ENCODE peak calls at places on chromosomes 11 and 22, in ten cellular contexts. P is MCF 10A; B is A549; C is Calu3; O is bronchial epithelial cell; R is CD8-positive, alpha-beta T cell; L is HepG2; Y is AG09309; H is mammary epithelial cell; Q is B cell. J is an unnamed sample.

GRCh38 chr11:12838463-12839120 is 164.4 kb downstream of the TEAD1 start:
- DNase-seq in B (no peak), C (no peak), Q (no peak), R (no peak), O (peak), L (no peak), Y (peak), P (peak), H (peak), J (no peak)

GRCh38 chr11:63719987-63720386 is 38.7 kb downstream of the RTN3 start:
- DNase-seq in P (no peak), B (no peak), Q (no peak), O (no peak), C (no peak), R (no peak), H (no peak), L (no peak), Y (no peak), J (no peak)

GRCh38 chr11:8768625-8769333 is 86.2 kb downstream of the RPL27A start:
- DNase-seq in O (peak), C (peak), Y (no peak), R (no peak), B (peak), P (peak), Q (no peak), L (peak), H (peak), J (no peak)

GRCh38 chr11:707817-708420 is 1.9 kb downstream of the EPS8L2 start:
- DNase-seq in H (peak), R (no peak), L (peak), B (no peak), P (no peak), C (peak), Q (no peak), O (no peak), Y (no peak), J (peak)

GRCh38 chr22:41825376-41825775 is 7.5 kb upstream of the SREBF2 start:
- DNase-seq in P (no peak), Y (no peak), L (no peak), Q (no peak), O (no peak), B (no peak), R (no peak), H (no peak), C (no peak), J (no peak)

GRCh38 chr22:36613958-36614357 is 85.0 kb upstream of the EIF3D start:
- DNase-seq in B (peak), Y (no peak), P (no peak), R (no peak), C (no peak), L (peak), H (no peak), Q (no peak), O (no peak), J (no peak)

GRCh38 chr11:128498846-128499245 is 88.5 kb downstream of the ETS1 start:
- DNase-seq in B (no peak), Q (no peak), O (no peak), R (no peak), L (no peak), P (no peak), Y (no peak), C (no peak), H (no peak), J (no peak)

GRCh38 chr11:45318516-45318915 is 32.4 kb upstream of the SYT13 start:
- DNase-seq in O (no peak), R (no peak), P (no peak), C (no peak), Q (no peak), H (no peak), Y (no peak), L (no peak), B (no peak), J (no peak)

GRCh38 chr11:66316849-66317251 is at the start of gene CD248:
- DNase-seq in P (no peak), B (no peak), Y (no peak), C (no peak), O (no peak), L (no peak), Q (no peak), H (no peak), R (no peak), J (no peak)

GRCh38 chr11:47181271-47181670 is 4.6 kb upstream of the ARFGAP2 start:
- DNase-seq in H (no peak), O (no peak), R (no peak), P (no peak), C (no peak), Q (no peak), B (no peak), Y (no peak), L (no peak), J (no peak)

GRCh38 chr22:27648853-27649252 is 152.7 kb downstream of the MN1 start:
- DNase-seq in P (no peak), C (no peak), Q (no peak), R (no peak), L (no peak), O (no peak), B (no peak), H (no peak), Y (no peak), J (no peak)

GRCh38 chr11:72228229-72228843 is 3.8 kb downstream of the INPPL1 start:
- DNase-seq in L (no peak), R (no peak), C (no peak), H (peak), Y (no peak), P (no peak), B (no peak), Q (no peak), O (no peak), J (no peak)

GRCh38 chr11:7436657-7437056 is 48.6 kb upstream of the OLFML1 start:
- DNase-seq in H (no peak), Y (no peak), B (no peak), Q (peak), L (no peak), P (no peak), R (no peak), O (no peak), C (no peak), J (peak)

GRCh38 chr11:65218446-65218845 is 36.7 kb downstream of the CAPN1 start:
- DNase-seq in R (no peak), L (no peak), Q (no peak), B (no peak), C (no peak), O (no peak), P (no peak), Y (no peak), H (no peak), J (no peak)

GRCh38 chr11:79413258-79413657 is 27.6 kb downstream of the TENM4 start:
- DNase-seq in H (peak), B (no peak), L (no peak), R (no peak), C (no peak), Y (peak), Q (no peak), O (peak), P (peak), J (no peak)

GRCh38 chr22:24965822-24966626 is 13.5 kb downstream of the KIAA1671 start:
- DNase-seq in P (peak), Y (no peak), C (peak), H (peak), O (peak), L (peak), B (peak), R (no peak), Q (no peak), J (no peak)

GRCh38 chr11:104653011-104653806 is 245.1 kb downstream of the CASP12 start:
- DNase-seq in Y (no peak), B (no peak), H (no peak), R (no peak), C (no peak), O (no peak), P (no peak), L (no peak), Q (no peak), J (no peak)

GRCh38 chr22:24051568-24051967 is 40.5 kb downstream of the CABIN1 start:
- DNase-seq in B (no peak), R (no peak), H (no peak), C (no peak), Q (no peak), L (no peak), P (no peak), O (no peak), Y (no peak), J (no peak)

GRCh38 chr11:8757047-8757446 is 74.5 kb downstream of the RPL27A start:
- DNase-seq in H (no peak), Y (no peak), C (no peak), B (no peak), O (no peak), L (peak), P (no peak), R (no peak), Q (no peak), J (no peak)

GRCh38 chr22:37079668-37080171 is 28.2 kb downstream of the KCTD17 start:
- DNase-seq in H (no peak), P (no peak), O (no peak), Q (no peak), Y (no peak), C (no peak), L (no peak), B (no peak), R (peak), J (no peak)

GRCh38 chr11:68690671-68691401 is 6.5 kb downstream of the GAL start:
- DNase-seq in P (peak), C (no peak), H (no peak), Q (no peak), L (no peak), B (no peak), Y (no peak), R (no peak), O (no peak), J (no peak)

GRCh38 chr11:69190796-69191536 is 35.2 kb downstream of the SMIM38 start:
- DNase-seq in B (no peak), R (no peak), Q (no peak), H (no peak), Y (no peak), O (no peak), L (no peak), P (no peak), C (no peak), J (no peak)

GRCh38 chr11:1292018-1292643 is 17.3 kb downstream of the TOLLIP start:
- DNase-seq in H (peak), P (no peak), Y (no peak), O (no peak), R (no peak), L (no peak), C (no peak), Q (no peak), B (no peak), J (no peak)

GRCh38 chr11:105968021-105968697 is 53.9 kb downstream of the MSANTD4 start:
- DNase-seq in P (peak), Y (no peak), H (peak), C (no peak), Q (no peak), L (no peak), B (no peak), O (peak), R (no peak), J (no peak)

GRCh38 chr11:78226684-78227680 is 38.3 kb downstream of the USP35 start:
- DNase-seq in C (no peak), P (no peak), Y (no peak), R (no peak), B (no peak), O (no peak), L (no peak), H (no peak), Q (no peak), J (no peak)

GRCh38 chr22:19664951-19665783 is 49.1 kb upstream of the SEPTIN5 start:
- DNase-seq in O (no peak), P (no peak), C (no peak), R (no peak), B (no peak), H (no peak), L (no peak), Q (no peak), Y (no peak), J (no peak)

GRCh38 chr11:93016595-93016994 is 47.1 kb downstream of the MTNR1B start:
- DNase-seq in L (no peak), O (no peak), H (no peak), C (no peak), R (no peak), Q (no peak), Y (no peak), B (no peak), P (no peak), J (no peak)

GRCh38 chr11:93013646-93014045 is 44.2 kb downstream of the MTNR1B start:
- DNase-seq in P (no peak), O (no peak), B (no peak), H (no peak), R (no peak), Y (no peak), L (no peak), C (no peak), Q (no peak), J (no peak)

GRCh38 chr11:93020248-93021088 is 51.0 kb downstream of the MTNR1B start:
- DNase-seq in O (peak), P (peak), C (no peak), H (peak), Q (no peak), B (peak), R (no peak), L (no peak), Y (no peak), J (no peak)

DNA sequence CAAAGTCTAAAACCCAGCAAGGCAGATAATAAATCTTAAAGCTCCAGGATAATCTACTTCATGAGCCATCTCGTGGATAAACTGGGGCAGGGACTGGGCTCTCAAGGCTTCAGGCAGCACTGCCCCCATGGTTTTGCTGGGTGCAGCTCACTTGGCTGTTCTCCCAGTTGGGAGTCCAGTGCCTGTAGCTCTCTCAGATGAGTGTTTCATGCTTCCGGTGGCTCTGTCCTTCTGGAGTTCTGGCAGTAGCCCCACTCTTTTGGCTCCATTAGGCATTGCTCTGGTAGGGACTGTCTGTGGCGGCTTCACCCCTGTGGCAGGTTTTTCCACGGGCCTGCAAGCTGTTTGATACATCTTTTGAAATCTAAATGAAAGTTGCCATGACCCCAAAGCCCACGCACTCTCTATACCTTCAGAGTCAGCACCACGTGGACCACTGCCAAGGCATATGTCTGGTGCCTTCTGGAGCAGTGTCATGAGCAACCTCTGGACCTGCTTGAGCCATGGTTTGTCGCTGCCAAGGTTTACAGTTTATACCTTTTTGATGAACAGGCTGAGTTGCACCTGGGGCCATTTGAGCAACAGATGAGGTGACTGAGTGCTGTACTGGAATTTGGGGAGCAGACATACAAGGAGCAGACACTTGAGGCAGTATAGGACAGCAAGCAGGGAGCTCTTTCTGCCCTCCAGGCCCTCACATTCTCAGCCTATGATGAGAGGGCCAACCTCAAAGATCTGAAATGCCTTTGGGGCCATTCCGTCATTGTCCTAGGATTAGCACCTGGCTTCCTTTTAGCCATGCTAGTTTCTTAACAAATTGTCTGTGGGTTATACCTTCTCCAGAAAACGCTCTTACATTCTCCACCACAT is 48.6 kb downstream of the MTNR1B start:
- DNase-seq in Y (no peak), P (peak), L (no peak), R (no peak), B (peak), H (peak), C (no peak), O (no peak), Q (no peak), J (no peak)
- TF ChIP-seq CTCF in Y (peak), P (peak), L (peak), R (no peak), B (no peak), H (peak), C (no peak), O (peak), Q (no peak), J (no peak)

DNA sequence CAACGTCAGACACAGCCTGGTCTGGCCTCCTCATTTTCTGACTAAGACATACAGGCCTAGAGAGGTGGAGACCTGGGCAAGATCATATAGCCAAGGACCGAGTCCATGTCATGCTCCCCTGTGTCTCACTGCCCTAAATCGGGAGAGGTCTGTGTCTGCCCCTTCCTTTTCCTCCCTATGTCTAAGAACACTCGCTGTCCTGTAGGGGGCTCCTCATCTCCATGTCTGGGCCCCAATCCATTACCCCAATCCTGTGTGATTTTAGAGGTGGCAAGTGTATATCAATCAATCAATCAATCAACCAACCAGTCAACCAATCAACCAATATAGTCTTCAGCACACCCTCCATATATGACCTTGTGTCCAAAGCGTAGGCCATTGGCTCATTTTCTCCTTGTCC is 125.7 kb downstream of the KIRREL3 start:
- DNase-seq in B (no peak), C (no peak), O (no peak), P (no peak), R (no peak), Q (no peak), H (no peak), L (no peak), Y (no peak), J (no peak)
- TF ChIP-seq CTCF in B (peak), C (no peak), O (no peak), P (no peak), R (no peak), Q (no peak), H (peak), L (no peak), Y (peak), J (peak)

DNA sequence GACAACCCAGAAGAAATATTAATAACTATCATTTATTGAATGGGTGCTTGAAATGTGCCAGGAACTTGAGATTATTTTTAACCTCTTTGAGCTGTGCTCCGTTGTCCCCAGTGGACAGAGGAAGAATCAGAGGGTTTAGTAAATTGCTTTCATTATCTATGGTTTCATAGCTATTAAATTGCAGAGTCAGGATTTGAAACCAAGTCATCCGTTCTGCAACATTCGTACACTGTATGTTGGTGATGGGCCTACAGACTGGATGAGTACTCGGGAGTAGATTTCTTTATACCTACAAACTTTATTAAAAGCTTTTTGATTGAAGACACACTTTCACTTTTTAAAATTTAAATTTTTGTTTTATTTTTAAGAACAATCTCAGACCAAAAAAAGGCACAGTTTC is 4.9 kb downstream of the HSD17B12 start:
- DNase-seq in R (no peak), P (no peak), H (no peak), O (no peak), Q (no peak), L (no peak), B (peak), C (no peak), Y (no peak), J (no peak)
- TF ChIP-seq CTCF in R (no peak), P (no peak), H (peak), O (no peak), Q (no peak), L (no peak), B (no peak), C (no peak), Y (no peak), J (no peak)

GRCh38 chr11:81449588-81450155 is 1284.0 kb downstream of the FAM181B start:
- DNase-seq in Y (no peak), B (no peak), L (no peak), R (no peak), C (no peak), H (peak), O (peak), Q (no peak), P (peak), J (no peak)

DNA sequence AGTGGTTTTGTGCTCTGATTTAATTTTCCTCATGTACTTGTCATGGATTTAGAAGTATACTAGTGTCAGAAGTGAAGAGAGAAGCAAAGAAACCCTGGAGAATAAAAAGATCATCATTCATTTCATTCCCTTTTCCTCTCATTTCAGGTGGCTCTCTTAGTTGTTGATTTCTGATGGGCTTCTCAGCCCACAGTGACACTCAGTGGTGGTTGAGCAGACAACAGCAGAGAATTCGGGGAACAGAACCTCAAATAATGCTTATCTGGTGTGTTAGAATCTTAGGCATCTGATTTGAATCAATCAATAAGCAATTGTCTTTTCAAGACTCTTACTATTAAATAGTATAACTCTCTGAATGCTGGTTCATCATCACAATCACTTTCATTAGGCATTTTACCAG is 1289.4 kb downstream of the FAM181B start:
- DNase-seq in O (no peak), P (peak), H (no peak), Q (no peak), C (no peak), R (no peak), Y (no peak), L (no peak), B (no peak), J (no peak)
- TF ChIP-seq CTCF in O (no peak), P (no peak), H (peak), Q (no peak), C (no peak), R (no peak), Y (no peak), L (peak), B (no peak), J (no peak)

GRCh38 chr11:27701262-27702105 is 1.2 kb upstream of the BDNF start:
- DNase-seq in B (peak), L (no peak), Y (peak), P (peak), O (no peak), H (no peak), R (no peak), Q (no peak), C (peak), J (peak)

GRCh38 chr11:27699926-27700350 is 317 bp downstream of the BDNF start:
- DNase-seq in H (no peak), Q (no peak), C (peak), Y (no peak), L (no peak), P (no peak), R (no peak), B (no peak), O (no peak), J (peak)

GRCh38 chr11:27698872-27699241 is 1.4 kb downstream of the BDNF start:
- DNase-seq in O (peak), B (peak), H (peak), P (peak), Y (peak), R (no peak), C (peak), Q (peak), L (peak), J (peak)

GRCh38 chr11:27699242-27699925 is 871 bp downstream of the BDNF start:
- DNase-seq in C (peak), R (no peak), H (no peak), O (peak), Q (no peak), B (peak), L (no peak), Y (no peak), P (peak), J (peak)

GRCh38 chr11:27700351-27701261 is at the start of gene BDNF:
- DNase-seq in B (peak), Q (no peak), O (peak), R (no peak), H (no peak), L (no peak), C (peak), P (peak), Y (no peak), J (peak)
- TF ChIP-seq CTCF in B (no peak), Q (no peak), O (no peak), R (no peak), H (no peak), L (no peak), C (no peak), P (no peak), Y (no peak), J (no peak)

GRCh38 chr11:132858203-132858602 is 674.1 kb downstream of the OPCML start:
- DNase-seq in B (peak), R (no peak), Q (no peak), L (no peak), P (peak), O (peak), H (peak), C (no peak), Y (no peak), J (no peak)
- TF ChIP-seq CTCF in B (no peak), R (no peak), Q (no peak), L (no peak), P (no peak), O (peak), H (peak), C (no peak), Y (peak), J (no peak)

J was measured in GM10248.